ENCODE peak calls at places on chromosome 13, in eight cellular contexts. U, T, Z, M, I, B, S and Q are unnamed samples.

GRCh38 chr13:62336507-62336906 is 920.9 kb upstream of the PCDH20 start:
- DNase-seq in U (no peak), T (no peak), Z (no peak), M (no peak), I (no peak), B (no peak), S (peak; percentile 10), Q (no peak)

GRCh38 chr13:111534646-111535461 is 214.4 kb downstream of the TEX29 start:
- DNase-seq in U (peak; percentile 57), T (no peak), Z (peak; percentile 61), M (no peak), I (no peak), B (no peak), S (no peak), Q (no peak)

GRCh38 chr13:110472904-110473563 is 88.5 kb downstream of the RAB20 start:
- DNase-seq in U (no peak), T (no peak), Z (no peak), M (peak; percentile 32), I (no peak), B (no peak), S (no peak), Q (no peak)

GRCh38 chr13:31168736-31169135 is 7.0 kb upstream of the HSPH1 start:
- DNase-seq in U (no peak), T (no peak), Z (no peak), M (no peak), I (no peak), B (no peak), S (no peak), Q (no peak)

GRCh38 chr13:37640499-37640898 is 41.9 kb upstream of the POSTN start:
- DNase-seq in U (peak; percentile 57), T (no peak), Z (peak; percentile 44), M (peak; percentile 18), I (peak; percentile 54), B (peak; percentile 84), S (no peak), Q (peak; percentile 58)

GRCh38 chr13:46195017-46195416 is 13.0 kb upstream of the LCP1 start:
- DNase-seq in U (no peak), T (no peak), Z (no peak), M (no peak), I (no peak), B (no peak), S (no peak), Q (no peak)

GRCh38 chr13:106570354-106570822 is 2.5 kb upstream of the ARGLU1 start:
- DNase-seq in U (peak; percentile 95), T (peak; percentile 18), Z (peak; percentile 87), M (no peak), I (peak; percentile 83), B (peak; percentile 43), S (peak; percentile 32), Q (no peak)

GRCh38 chr13:77374786-77375185 is 47.9 kb upstream of the MYCBP2 start:
- DNase-seq in U (no peak), T (no peak), Z (no peak), M (no peak), I (no peak), B (no peak), S (no peak), Q (no peak)

GRCh38 chr13:79663420-79663819 is 182.5 kb downstream of the NDFIP2 start:
- DNase-seq in U (no peak), T (no peak), Z (no peak), M (no peak), I (no peak), B (no peak), S (no peak), Q (no peak)

GRCh38 chr13:79662882-79663281 is 181.9 kb downstream of the NDFIP2 start:
- DNase-seq in U (peak; percentile 11), T (no peak), Z (no peak), M (no peak), I (no peak), B (no peak), S (no peak), Q (peak; percentile 19)

GRCh38 chr13:79660361-79660760 is 179.4 kb downstream of the NDFIP2 start:
- DNase-seq in U (no peak), T (no peak), Z (no peak), M (no peak), I (no peak), B (no peak), S (no peak), Q (no peak)

GRCh38 chr13:79667771-79668170 is 186.8 kb downstream of the NDFIP2 start:
- DNase-seq in U (no peak), T (no peak), Z (no peak), M (no peak), I (no peak), B (no peak), S (no peak), Q (no peak)

GRCh38 chr13:79663977-79664636 is 183.2 kb downstream of the NDFIP2 start:
- DNase-seq in U (no peak), T (no peak), Z (no peak), M (no peak), I (no peak), B (no peak), S (no peak), Q (no peak)
- H3K27ac ChIP-seq in U (no peak overlapping the region), T (no peak overlapping the region), Z (no peak overlapping the region), M (no peak overlapping the region), I (no peak overlapping the region), B (no peak overlapping the region), S (peak overlapping the region; percentile 89), Q (no peak overlapping the region)

GRCh38 chr13:24670927-24671326 is 9.3 kb upstream of the ATP12A start:
- DNase-seq in U (peak; percentile 87), T (no peak), Z (peak; percentile 77), M (peak; percentile 73), I (peak; percentile 64), B (peak; percentile 75), S (peak; percentile 49), Q (peak; percentile 54)
- TF ChIP-seq EZH2phosphoT487 in U (no peak), T (no peak), Z (no peak), M (no peak), I (no peak), B (no peak), S (no peak), Q (no peak)

GRCh38 chr13:33862006-33862405 is 44.1 kb downstream of the RFC3 start:
- DNase-seq in U (no peak), T (no peak), Z (no peak), M (no peak), I (no peak), B (no peak), S (no peak), Q (no peak)
- H3K27ac ChIP-seq in U (no peak overlapping the region), T (no peak overlapping the region), Z (no peak overlapping the region), M (no peak overlapping the region), I (no peak overlapping the region), B (no peak overlapping the region), S (no peak overlapping the region), Q (no peak overlapping the region)

DNA sequence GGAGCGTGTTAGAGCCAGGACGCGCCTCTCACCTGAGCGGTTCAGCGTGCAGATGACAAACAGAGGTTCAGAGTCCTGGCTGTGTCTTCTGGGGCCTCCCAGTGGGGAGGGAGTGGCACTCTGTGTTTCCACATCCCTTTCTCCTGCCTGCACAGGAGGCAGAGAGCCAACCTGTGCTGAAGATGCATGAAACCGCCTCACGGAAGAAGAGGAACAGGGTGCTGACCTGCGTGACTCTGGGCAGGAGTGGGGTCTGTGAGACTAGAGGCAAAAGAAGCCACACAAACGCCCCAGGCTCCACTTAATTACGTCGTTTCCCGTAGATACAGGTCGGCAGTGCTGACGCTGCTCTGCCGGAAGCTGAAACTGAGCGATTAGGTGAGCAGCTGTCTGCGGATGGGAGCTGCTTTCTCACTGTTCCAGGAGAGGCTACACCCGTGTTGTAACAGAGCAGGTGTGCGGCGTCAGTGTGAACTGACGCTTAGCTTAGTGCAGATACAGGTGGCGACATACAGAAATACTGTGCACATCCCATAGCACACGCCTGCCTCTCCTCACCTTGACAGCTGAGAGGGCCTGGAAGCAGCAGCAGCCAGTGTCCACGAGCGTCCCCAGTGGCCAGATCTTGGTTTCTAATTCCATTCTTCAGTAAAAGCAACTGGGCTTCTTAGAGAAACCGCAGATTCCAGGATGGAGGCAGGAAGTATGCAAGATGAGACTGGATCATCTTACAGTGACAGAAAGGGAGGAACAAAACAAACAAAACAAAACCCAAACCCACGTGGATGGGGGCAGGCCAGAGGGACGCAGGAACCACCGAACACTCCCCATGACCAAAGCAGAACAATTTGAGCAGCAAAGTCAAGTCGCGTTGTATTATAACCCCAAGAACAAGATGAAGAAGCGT is 37.7 kb upstream of the MCF2L start:
- DNase-seq in U (peak; percentile 74), T (peak; percentile 93), Z (peak; percentile 73), M (no peak), I (peak; percentile 81), B (peak; percentile 81), S (peak; percentile 71), Q (peak; percentile 80)
- TF ChIP-seq EZH2phosphoT487 in U (no peak), T (no peak), Z (no peak), M (no peak), I (no peak), B (no peak), S (no peak), Q (no peak)

GRCh38 chr13:50366488-50367174 is 351.4 kb downstream of the KCNRG start:
- DNase-seq in U (no peak), T (no peak), Z (no peak), M (no peak), I (no peak), B (no peak), S (peak; percentile 32), Q (peak; percentile 16)
- H3K27ac ChIP-seq in U (no peak overlapping the region), T (peak overlapping the region; percentile 81), Z (no peak overlapping the region), M (peak overlapping the region; percentile 34), I (peak overlapping the region; percentile 26), B (no peak overlapping the region), S (no peak overlapping the region), Q (peak overlapping the region; percentile 86)

DNA sequence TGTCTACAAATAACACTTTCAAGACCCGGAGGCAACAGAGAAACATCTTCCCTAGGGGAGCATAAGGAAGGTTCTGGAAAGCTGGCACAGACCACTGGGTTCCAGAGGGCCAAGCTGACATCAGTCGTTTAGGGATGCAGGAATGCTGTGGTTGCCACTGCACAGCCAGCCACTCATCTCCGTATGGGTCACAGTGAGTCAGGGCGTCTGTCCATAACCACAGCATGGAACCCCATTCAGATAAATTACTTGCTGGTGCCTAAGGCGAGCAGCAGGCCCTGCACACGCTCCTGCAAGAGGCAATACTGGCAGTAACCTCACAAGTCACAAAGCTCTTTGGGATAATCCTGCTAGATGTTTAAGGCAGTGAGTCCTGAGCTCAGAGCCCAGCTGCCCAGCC is 140.9 kb upstream of the UBL3 start:
- DNase-seq in U (no peak), T (no peak), Z (no peak), M (no peak), I (no peak), B (peak; percentile 98), S (no peak), Q (peak; percentile 82)
- TF ChIP-seq EZH2phosphoT487 in U (no peak), T (no peak), Z (no peak), M (no peak), I (no peak), B (no peak), S (no peak), Q (no peak)

DNA sequence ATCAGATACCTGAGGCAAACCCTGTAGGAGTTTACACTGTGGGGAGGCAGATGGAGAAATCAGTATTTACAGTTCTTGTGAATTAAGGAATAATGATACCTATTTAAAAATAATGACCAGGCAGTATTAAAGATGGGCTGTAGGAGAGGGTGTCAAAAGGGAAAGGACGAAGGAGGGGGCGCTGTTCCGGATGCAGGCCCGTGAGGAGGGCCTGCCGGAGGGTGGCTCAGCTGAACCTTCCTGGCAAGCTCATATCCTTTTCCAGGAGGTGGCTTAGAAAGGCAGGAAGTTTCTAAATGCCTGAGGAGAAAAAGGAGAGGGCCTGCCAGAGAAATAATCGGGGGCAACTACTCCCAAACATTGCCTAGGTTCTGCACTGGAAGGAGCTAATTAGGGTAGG is 46.6 kb downstream of the MBNL2 start:
- DNase-seq in U (peak; percentile 43), T (no peak), Z (no peak), M (no peak), I (no peak), B (no peak), S (no peak), Q (no peak)
- H3K27ac ChIP-seq in U (peak overlapping the region; percentile 79), T (no peak overlapping the region), Z (no peak overlapping the region), M (no peak overlapping the region), I (no peak overlapping the region), B (no peak overlapping the region), S (peak overlapping the region; percentile 28), Q (no peak overlapping the region)